ENCODE peak calls at places on chromosomes 2 and 18, in four cellular contexts. One of them, this sample, is unnamed.

GRCh38 chr2:190563109-190563508 is 28.6 kb upstream of the NEMP2 start:
- DNase-seq in Right ventricle myocardium superior: no peak
- DNase-seq in heart left ventricle: no peak
- DNase-seq in NCI-H82: no peak
- DNase-seq in this sample: no peak

GRCh38 chr18:66395671-66396218 is 208.1 kb downstream of the CDH19 start:
- DNase-seq in Right ventricle myocardium superior: no peak
- DNase-seq in heart left ventricle: peak; percentile 50
- DNase-seq in NCI-H82: no peak
- DNase-seq in this sample: no peak

GRCh38 chr2:9145752-9146430 is 60.7 kb upstream of the ASAP2 start:
- DNase-seq in Right ventricle myocardium superior: no peak
- DNase-seq in heart left ventricle: no peak
- DNase-seq in NCI-H82: no peak
- DNase-seq in this sample: no peak

GRCh38 chr2:217289909-217290283 is 430.0 kb upstream of the TNP1 start:
- DNase-seq in Right ventricle myocardium superior: no peak
- DNase-seq in heart left ventricle: no peak
- DNase-seq in NCI-H82: peak; percentile 93
- DNase-seq in this sample: no peak

GRCh38 chr2:165057308-165057707 is 102.0 kb upstream of the SLC38A11 start:
- DNase-seq in Right ventricle myocardium superior: no peak
- DNase-seq in heart left ventricle: no peak
- DNase-seq in NCI-H82: no peak
- DNase-seq in this sample: no peak

GRCh38 chr2:12658287-12658945 is 58.3 kb upstream of the TRIB2 start:
- DNase-seq in Right ventricle myocardium superior: no peak
- DNase-seq in heart left ventricle: no peak
- DNase-seq in NCI-H82: no peak
- DNase-seq in this sample: no peak

GRCh38 chr18:7558769-7559168 is 8.3 kb upstream of the PTPRM start:
- DNase-seq in Right ventricle myocardium superior: no peak
- DNase-seq in heart left ventricle: no peak
- DNase-seq in NCI-H82: no peak
- DNase-seq in this sample: no peak

GRCh38 chr2:60553496-60553991 is at the start of gene BCL11A:
- DNase-seq in Right ventricle myocardium superior: peak; percentile 71
- DNase-seq in heart left ventricle: peak; percentile 67
- DNase-seq in NCI-H82: peak; percentile 94
- DNase-seq in this sample: peak; percentile 78

GRCh38 chr2:68167186-68167585 is 9.5 kb downstream of the PNO1 start:
- DNase-seq in Right ventricle myocardium superior: no peak
- DNase-seq in heart left ventricle: no peak
- DNase-seq in NCI-H82: no peak
- DNase-seq in this sample: no peak

GRCh38 chr2:68743531-68743930 is 8.9 kb downstream of the ARHGAP25 start:
- DNase-seq in Right ventricle myocardium superior: no peak
- DNase-seq in heart left ventricle: no peak
- DNase-seq in NCI-H82: no peak
- DNase-seq in this sample: no peak

GRCh38 chr2:240620859-240621258 is 4.4 kb upstream of the GPR35 start:
- DNase-seq in Right ventricle myocardium superior: no peak
- DNase-seq in heart left ventricle: no peak
- DNase-seq in NCI-H82: no peak
- DNase-seq in this sample: no peak

GRCh38 chr18:24319757-24320156 is 77.9 kb downstream of the OSBPL1A start:
- DNase-seq in Right ventricle myocardium superior: no peak
- DNase-seq in heart left ventricle: no peak
- DNase-seq in NCI-H82: peak; percentile 81
- DNase-seq in this sample: peak; percentile 40

GRCh38 chr2:121665504-121665903 is 16.2 kb upstream of the CLASP1 start:
- DNase-seq in Right ventricle myocardium superior: no peak
- DNase-seq in heart left ventricle: no peak
- DNase-seq in NCI-H82: no peak
- DNase-seq in this sample: no peak

GRCh38 chr2:163248321-163249090 is 409.9 kb upstream of the KCNH7 start:
- DNase-seq in Right ventricle myocardium superior: no peak
- DNase-seq in heart left ventricle: no peak
- DNase-seq in NCI-H82: no peak
- DNase-seq in this sample: no peak

GRCh38 chr2:39370101-39370500 is 67.0 kb downstream of the MAP4K3 start:
- DNase-seq in Right ventricle myocardium superior: no peak
- DNase-seq in heart left ventricle: no peak
- DNase-seq in NCI-H82: no peak
- DNase-seq in this sample: no peak

GRCh38 chr2:68472796-68473414 is 5.5 kb downstream of the APLF start:
- DNase-seq in Right ventricle myocardium superior: no peak
- DNase-seq in heart left ventricle: no peak
- DNase-seq in NCI-H82: no peak
- DNase-seq in this sample: no peak

GRCh38 chr2:101048756-101049155 is 46.7 kb downstream of the RPL31 start:
- DNase-seq in Right ventricle myocardium superior: no peak
- DNase-seq in heart left ventricle: no peak
- DNase-seq in NCI-H82: no peak
- DNase-seq in this sample: no peak

GRCh38 chr2:48711343-48711742 is 44.2 kb downstream of the LHCGR start:
- DNase-seq in Right ventricle myocardium superior: no peak
- DNase-seq in heart left ventricle: no peak
- DNase-seq in NCI-H82: no peak
- DNase-seq in this sample: no peak

GRCh38 chr2:165401285-165401852 is 68.1 kb upstream of the CSRNP3 start:
- DNase-seq in Right ventricle myocardium superior: no peak
- DNase-seq in heart left ventricle: no peak
- DNase-seq in NCI-H82: peak; percentile 90
- DNase-seq in this sample: peak; percentile 48